ENCODE peak calls at places on chromosomes 1 and 21, in four cellular contexts. X is type B pancreatic cell, H is AG04450, W is colonic mucosa. E is an unnamed sample.
A peak's percentile ranks its signal among the peaks of the same experiment; 100 is the strongest.

GRCh38 chr1:60695633-60696032 is 386.7 kb upstream of the NFIA start:
- DNase-seq in H (no peak), W (no peak), X (no peak), E (no peak)

GRCh38 chr1:15100369-15101111 is 53.0 kb upstream of the TMEM51 start:
- DNase-seq in W (peak; percentile 50), X (no peak), H (peak; percentile 7), E (no peak)

GRCh38 chr21:35366348-35367085 is 317.4 kb upstream of the RUNX1 start:
- DNase-seq in X (no peak), W (no peak), H (no peak), E (peak; percentile 83)

GRCh38 chr1:50308883-50309282 is 114.4 kb downstream of the DMRTA2 start:
- DNase-seq in H (no peak), W (peak; percentile 21), X (no peak), E (no peak)

GRCh38 chr1:186188004-186188539 is 187.0 kb downstream of the TPR start:
- DNase-seq in W (no peak), X (no peak), H (peak; percentile 47), E (no peak)

GRCh38 chr21:33069994-33070811 is at the start of gene OLIG1:
- DNase-seq in X (peak; percentile 77), H (no peak), W (peak; percentile 22), E (no peak)

GRCh38 chr1:58515794-58516401 is 30.6 kb downstream of the OMA1 start:
- DNase-seq in H (peak; percentile 66), X (no peak), W (peak; percentile 27), E (peak; percentile 58)

GRCh38 chr1:108208724-108209404 is 8.7 kb upstream of the SLC25A24 start:
- DNase-seq in H (no peak), W (no peak), X (no peak), E (no peak)

GRCh38 chr1:172658871-172659453 is at the start of gene FASLG:
- DNase-seq in W (no peak), X (no peak), H (no peak), E (no peak)

GRCh38 chr1:225342695-225343094 is 85.1 kb downstream of the LBR start:
- DNase-seq in X (no peak), W (no peak), H (no peak), E (no peak)

GRCh38 chr1:161119379-161120061 is 1.6 kb downstream of the NIT1 start:
- DNase-seq in H (no peak), W (peak; percentile 52), X (no peak), E (no peak)
- TF ChIP-seq CTCF in H (peak; percentile 55), W (peak; percentile 25), X (peak; percentile 54), E (peak; percentile 37)

GRCh38 chr1:201774983-201775344 is 54.0 kb upstream of the IPO9 start:
- DNase-seq in H (no peak), X (no peak), W (no peak), E (no peak)
- TF ChIP-seq CTCF in H (peak; percentile 5), X (no peak), W (no peak), E (no peak)

GRCh38 chr1:43864111-43865045 is 69.2 kb upstream of the ARTN start:
- DNase-seq in W (no peak), X (no peak), H (no peak), E (no peak)
- TF ChIP-seq CTCF in W (no peak), X (no peak), H (no peak), E (no peak)

DNA sequence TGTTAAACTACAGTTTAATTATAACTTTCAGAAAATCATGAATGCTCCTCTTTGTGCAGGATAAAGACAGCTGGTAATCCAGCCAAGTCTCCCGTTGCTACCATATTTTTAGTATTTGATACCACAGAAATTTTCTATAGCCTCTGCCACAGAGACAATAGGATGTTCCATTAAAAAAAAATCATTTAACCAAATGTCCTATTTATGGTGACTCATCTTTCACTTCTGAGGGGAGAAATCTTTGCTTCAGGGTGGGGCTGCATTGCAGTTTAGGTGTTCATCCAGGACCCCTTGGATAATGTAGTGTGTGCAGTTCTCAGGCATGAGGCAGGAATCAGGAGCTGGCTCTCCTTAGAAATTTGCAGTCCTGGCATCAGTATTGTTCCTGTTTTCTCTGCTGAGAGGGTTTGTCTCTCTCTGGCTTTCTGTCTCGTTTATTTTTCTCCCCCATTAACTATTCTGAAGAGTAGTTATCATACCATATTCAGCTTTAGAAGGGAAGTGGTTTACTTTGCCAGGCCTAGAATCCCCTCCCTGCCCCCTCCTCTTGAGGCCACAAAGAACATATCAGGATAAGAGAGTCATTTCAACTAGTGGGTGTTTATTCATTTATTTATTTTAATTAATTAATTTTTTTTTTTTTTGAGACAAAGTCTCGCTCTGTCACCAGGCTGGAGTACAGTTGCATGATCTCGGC is 3.1 kb downstream of the PRUNE1 start:
- DNase-seq in W (no peak), H (no peak), X (no peak), E (no peak)
- TF ChIP-seq CTCF in W (no peak), H (no peak), X (no peak), E (no peak)

GRCh38 chr1:31859719-31860118 is 43.9 kb upstream of the SPOCD1 start:
- DNase-seq in W (no peak), X (no peak), H (no peak), E (no peak)
- TF ChIP-seq CTCF in W (no peak), X (no peak), H (no peak), E (no peak)

GRCh38 chr1:16143005-16143565 is 12.8 kb downstream of the EPHA2 start:
- DNase-seq in H (no peak), X (no peak), W (no peak), E (no peak)

GRCh38 chr1:16140068-16140596 is 15.7 kb downstream of the EPHA2 start:
- DNase-seq in H (no peak), X (no peak), W (no peak), E (no peak)

GRCh38 chr1:16143566-16144324 is 12.1 kb downstream of the EPHA2 start:
- DNase-seq in W (peak; percentile 80), X (no peak), H (no peak), E (no peak)

GRCh38 chr1:16142383-16142995 is 13.4 kb downstream of the EPHA2 start:
- DNase-seq in W (no peak), H (no peak), X (no peak), E (no peak)

DNA sequence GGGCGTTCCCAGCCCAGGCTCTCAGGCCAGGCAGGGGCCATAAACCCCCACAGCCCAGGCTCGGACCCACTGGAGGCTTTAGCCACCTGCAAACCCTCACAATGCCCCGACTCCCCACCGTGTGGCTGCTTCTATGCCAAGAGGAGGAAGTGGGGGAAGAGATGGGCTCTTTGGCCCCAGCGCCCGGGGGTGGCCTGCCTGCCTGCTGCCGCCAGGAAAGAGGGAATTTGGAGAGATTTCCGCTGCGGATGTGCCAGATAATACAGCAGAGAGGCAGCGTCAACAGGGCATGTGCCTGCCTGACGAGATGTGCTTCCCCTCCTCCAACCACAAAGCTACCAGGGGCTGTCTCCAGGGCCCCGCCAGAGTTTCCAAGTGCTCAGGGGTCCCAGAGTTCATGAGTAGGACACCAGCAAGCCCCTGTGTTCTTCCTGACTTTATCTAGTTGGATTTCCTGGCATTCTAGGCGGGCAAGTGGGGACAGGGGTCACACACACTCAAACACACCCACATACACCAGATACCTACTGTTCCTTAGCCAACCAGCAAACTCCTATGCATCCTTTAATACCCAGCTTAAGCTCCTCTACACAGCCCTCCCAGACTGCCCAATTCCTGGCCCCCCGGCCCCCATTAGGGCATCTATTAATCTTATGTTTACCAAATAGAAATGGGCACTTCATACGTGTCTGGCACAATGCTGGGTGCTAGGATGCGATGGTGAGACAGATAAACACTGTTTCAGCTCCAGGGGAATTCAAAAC is 14.1 kb downstream of the EPHA2 start:
- DNase-seq in X (no peak), W (no peak), H (no peak), E (no peak)
- TF ChIP-seq CTCF in X (no peak), W (no peak), H (no peak), E (no peak)

E was measured in AG09319.